ENCODE peak calls at places on chromosomes 11 and 22, in ten cellular contexts. One of them, this sample, is unnamed.

GRCh38 chr11:66268953-66269906 is 791 bp downstream of the RAB1B start:
- DNase-seq in CD4-positive, CD25-positive, alpha-beta regulatory T cell: peak; percentile 55
- DNase-seq in tibial artery: peak; percentile 72
- DNase-seq in aorta: no peak
- DNase-seq in PC-9: no peak
- DNase-seq in psoas muscle: no peak
- DNase-seq in pancreas: no peak
- DNase-seq in sigmoid colon: no peak
- DNase-seq in cardiac muscle cell: peak; percentile 41
- DNase-seq in mesenchymal stem cell: peak; percentile 75
- DNase-seq in this sample: no peak

GRCh38 chr22:24270556-24271405 is at the start of gene SPECC1L:
- DNase-seq in aorta: peak; percentile 98
- DNase-seq in pancreas: peak; percentile 91
- DNase-seq in PC-9: peak; percentile 78
- DNase-seq in psoas muscle: peak; percentile 97
- DNase-seq in CD4-positive, CD25-positive, alpha-beta regulatory T cell: peak; percentile 90
- DNase-seq in tibial artery: peak; percentile 97
- DNase-seq in mesenchymal stem cell: peak; percentile 90
- DNase-seq in sigmoid colon: peak; percentile 98
- DNase-seq in cardiac muscle cell: peak; percentile 97
- DNase-seq in this sample: peak; percentile 91

GRCh38 chr11:27722117-27722844 is 22.0 kb upstream of the BDNF start:
- DNase-seq in aorta: peak; percentile 75
- DNase-seq in CD4-positive, CD25-positive, alpha-beta regulatory T cell: no peak
- DNase-seq in pancreas: no peak
- DNase-seq in psoas muscle: no peak
- DNase-seq in mesenchymal stem cell: peak; percentile 75
- DNase-seq in PC-9: no peak
- DNase-seq in sigmoid colon: no peak
- DNase-seq in tibial artery: no peak
- DNase-seq in cardiac muscle cell: peak; percentile 53
- DNase-seq in this sample: no peak

GRCh38 chr11:70620510-70621184 is 222.3 kb downstream of the CTTN start:
- DNase-seq in pancreas: no peak
- DNase-seq in aorta: no peak
- DNase-seq in psoas muscle: no peak
- DNase-seq in CD4-positive, CD25-positive, alpha-beta regulatory T cell: no peak
- DNase-seq in cardiac muscle cell: no peak
- DNase-seq in PC-9: no peak
- DNase-seq in sigmoid colon: no peak
- DNase-seq in tibial artery: no peak
- DNase-seq in mesenchymal stem cell: no peak
- DNase-seq in this sample: no peak

GRCh38 chr11:123707606-123708205 is 33.8 kb downstream of the ZNF202 start:
- DNase-seq in tibial artery: no peak
- DNase-seq in mesenchymal stem cell: peak; percentile 71
- DNase-seq in PC-9: no peak
- DNase-seq in sigmoid colon: no peak
- DNase-seq in CD4-positive, CD25-positive, alpha-beta regulatory T cell: peak; percentile 53
- DNase-seq in psoas muscle: peak; percentile 25
- DNase-seq in cardiac muscle cell: peak; percentile 78
- DNase-seq in aorta: no peak
- DNase-seq in pancreas: peak; percentile 35
- DNase-seq in this sample: peak; percentile 45

GRCh38 chr22:49278357-49278756 is 549.3 kb downstream of the BRD1 start:
- DNase-seq in mesenchymal stem cell: no peak
- DNase-seq in CD4-positive, CD25-positive, alpha-beta regulatory T cell: no peak
- DNase-seq in aorta: peak; percentile 45
- DNase-seq in sigmoid colon: no peak
- DNase-seq in PC-9: no peak
- DNase-seq in cardiac muscle cell: no peak
- DNase-seq in tibial artery: no peak
- DNase-seq in psoas muscle: no peak
- DNase-seq in pancreas: no peak
- DNase-seq in this sample: no peak

GRCh38 chr11:65739022-65739421 is 18.4 kb upstream of the RNASEH2C start:
- DNase-seq in CD4-positive, CD25-positive, alpha-beta regulatory T cell: no peak
- DNase-seq in sigmoid colon: no peak
- DNase-seq in aorta: no peak
- DNase-seq in pancreas: no peak
- DNase-seq in psoas muscle: no peak
- DNase-seq in cardiac muscle cell: no peak
- DNase-seq in mesenchymal stem cell: no peak
- DNase-seq in tibial artery: no peak
- DNase-seq in PC-9: no peak
- DNase-seq in this sample: no peak

GRCh38 chr11:44004452-44004833 is 43.3 kb upstream of the ACCSL start:
- DNase-seq in pancreas: no peak
- DNase-seq in psoas muscle: no peak
- DNase-seq in mesenchymal stem cell: no peak
- DNase-seq in sigmoid colon: peak; percentile 40
- DNase-seq in CD4-positive, CD25-positive, alpha-beta regulatory T cell: no peak
- DNase-seq in tibial artery: peak; percentile 46
- DNase-seq in aorta: no peak
- DNase-seq in PC-9: no peak
- DNase-seq in cardiac muscle cell: no peak
- DNase-seq in this sample: no peak

DNA sequence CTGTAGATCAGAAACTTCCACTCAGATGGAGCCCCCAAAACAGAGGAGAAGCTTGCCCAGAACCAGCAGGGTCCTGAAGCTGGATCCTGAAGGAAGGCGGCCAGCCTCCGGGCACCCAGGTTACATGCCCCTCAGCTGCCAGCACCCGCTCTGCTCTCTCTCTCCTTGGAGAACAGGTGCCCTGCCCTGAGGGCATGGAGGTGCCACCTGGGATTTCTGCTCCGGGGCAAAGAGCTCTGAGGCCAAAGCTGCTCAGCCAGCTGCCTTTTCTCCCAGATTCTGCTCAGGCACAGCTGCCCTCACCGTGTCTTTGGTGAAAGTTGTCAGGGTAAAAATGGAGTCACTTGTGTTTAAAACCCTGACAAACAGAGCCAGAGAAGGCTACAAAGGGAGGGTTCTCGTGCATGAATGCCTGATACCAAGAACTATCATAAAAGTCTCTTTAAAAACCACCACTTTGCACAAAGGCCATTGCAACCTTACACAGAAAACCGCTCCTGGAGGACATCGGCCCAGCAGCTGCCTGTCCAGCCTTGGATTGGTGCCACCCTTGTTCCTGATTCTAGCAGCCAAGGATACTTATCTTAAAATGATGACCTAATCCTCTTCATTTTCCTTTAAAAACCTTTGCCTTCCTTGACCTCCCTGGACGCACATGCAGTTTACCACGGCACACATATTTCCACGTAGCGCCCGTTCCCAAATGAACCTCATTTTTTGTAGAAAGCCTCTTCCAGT is 140.0 kb downstream of the CACNA1I start:
- DNase-seq in aorta: no peak
- DNase-seq in CD4-positive, CD25-positive, alpha-beta regulatory T cell: no peak
- DNase-seq in pancreas: peak; percentile 64
- DNase-seq in psoas muscle: no peak
- DNase-seq in sigmoid colon: no peak
- DNase-seq in cardiac muscle cell: peak; percentile 57
- DNase-seq in tibial artery: no peak
- DNase-seq in PC-9: no peak
- DNase-seq in mesenchymal stem cell: no peak
- DNase-seq in this sample: no peak
- H3K27me3 ChIP-seq in aorta: no peaks in the 10 kb centered on the region
- H3K27me3 ChIP-seq in CD4-positive, CD25-positive, alpha-beta regulatory T cell: no peaks in the 10 kb centered on the region
- H3K27me3 ChIP-seq in pancreas: no peaks in the 10 kb centered on the region
- H3K27me3 ChIP-seq in psoas muscle: no peaks in the 10 kb centered on the region
- H3K27me3 ChIP-seq in sigmoid colon: no peaks in the 10 kb centered on the region
- H3K27me3 ChIP-seq in cardiac muscle cell: no peaks in the 10 kb centered on the region
- H3K27me3 ChIP-seq in tibial artery: no peaks in the 10 kb centered on the region
- H3K27me3 ChIP-seq in PC-9: peaks cover 82% of the 10 kb centered on the region
- H3K27me3 ChIP-seq in mesenchymal stem cell: peaks cover 57% of the 10 kb centered on the region
- H3K27me3 ChIP-seq in this sample: no peaks in the 10 kb centered on the region

GRCh38 chr11:92141159-92141558 is 83.5 kb upstream of the FAT3 start:
- DNase-seq in aorta: no peak
- DNase-seq in cardiac muscle cell: no peak
- DNase-seq in mesenchymal stem cell: no peak
- DNase-seq in CD4-positive, CD25-positive, alpha-beta regulatory T cell: no peak
- DNase-seq in tibial artery: no peak
- DNase-seq in sigmoid colon: no peak
- DNase-seq in PC-9: peak; percentile 12
- DNase-seq in pancreas: no peak
- DNase-seq in psoas muscle: no peak
- DNase-seq in this sample: no peak

GRCh38 chr11:92141725-92142124 is 82.9 kb upstream of the FAT3 start:
- DNase-seq in psoas muscle: no peak
- DNase-seq in pancreas: no peak
- DNase-seq in tibial artery: no peak
- DNase-seq in cardiac muscle cell: no peak
- DNase-seq in CD4-positive, CD25-positive, alpha-beta regulatory T cell: no peak
- DNase-seq in mesenchymal stem cell: no peak
- DNase-seq in aorta: no peak
- DNase-seq in sigmoid colon: no peak
- DNase-seq in PC-9: peak; percentile 27
- DNase-seq in this sample: no peak

GRCh38 chr11:92140021-92140420 is 84.6 kb upstream of the FAT3 start:
- DNase-seq in PC-9: peak; percentile 33
- DNase-seq in psoas muscle: no peak
- DNase-seq in aorta: no peak
- DNase-seq in CD4-positive, CD25-positive, alpha-beta regulatory T cell: no peak
- DNase-seq in cardiac muscle cell: no peak
- DNase-seq in mesenchymal stem cell: no peak
- DNase-seq in sigmoid colon: no peak
- DNase-seq in tibial artery: no peak
- DNase-seq in pancreas: no peak
- DNase-seq in this sample: no peak

GRCh38 chr11:92131289-92131890 is 93.2 kb upstream of the FAT3 start:
- DNase-seq in CD4-positive, CD25-positive, alpha-beta regulatory T cell: no peak
- DNase-seq in aorta: no peak
- DNase-seq in mesenchymal stem cell: peak; percentile 2
- DNase-seq in PC-9: no peak
- DNase-seq in psoas muscle: no peak
- DNase-seq in sigmoid colon: no peak
- DNase-seq in pancreas: no peak
- DNase-seq in cardiac muscle cell: peak; percentile 58
- DNase-seq in tibial artery: no peak
- DNase-seq in this sample: no peak

DNA sequence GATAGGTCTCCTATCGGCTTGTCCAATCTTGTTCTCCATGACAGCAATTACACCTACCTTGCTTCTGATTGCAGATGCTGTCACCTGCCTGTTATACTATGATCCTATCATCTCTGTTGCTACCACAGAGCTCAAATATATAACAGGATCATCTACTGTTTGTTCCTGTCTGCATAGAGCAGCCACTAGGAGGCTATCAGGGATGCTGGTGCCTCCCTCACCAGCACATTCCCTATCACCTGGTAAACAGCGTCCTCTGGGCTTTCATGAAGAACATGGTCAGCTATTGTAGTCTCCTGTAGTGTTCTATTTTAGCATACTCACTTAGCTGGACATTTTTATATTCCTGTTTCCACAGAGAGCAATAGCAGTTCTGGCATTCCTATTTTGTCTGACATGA is 87.8 kb upstream of the FAT3 start:
- DNase-seq in PC-9: no peak
- DNase-seq in pancreas: no peak
- DNase-seq in tibial artery: no peak
- DNase-seq in CD4-positive, CD25-positive, alpha-beta regulatory T cell: no peak
- DNase-seq in sigmoid colon: no peak
- DNase-seq in aorta: no peak
- DNase-seq in cardiac muscle cell: no peak
- DNase-seq in mesenchymal stem cell: no peak
- DNase-seq in psoas muscle: no peak
- DNase-seq in this sample: no peak
- H3K27me3 ChIP-seq in PC-9: no peaks in the 10 kb centered on the region
- H3K27me3 ChIP-seq in pancreas: no peaks in the 10 kb centered on the region
- H3K27me3 ChIP-seq in tibial artery: no peaks in the 10 kb centered on the region
- H3K27me3 ChIP-seq in CD4-positive, CD25-positive, alpha-beta regulatory T cell: no peaks in the 10 kb centered on the region
- H3K27me3 ChIP-seq in sigmoid colon: no peaks in the 10 kb centered on the region
- H3K27me3 ChIP-seq in aorta: no peaks in the 10 kb centered on the region
- H3K27me3 ChIP-seq in cardiac muscle cell: peaks cover 6% of the 10 kb centered on the region
- H3K27me3 ChIP-seq in mesenchymal stem cell: no peaks in the 10 kb centered on the region
- H3K27me3 ChIP-seq in psoas muscle: no peaks in the 10 kb centered on the region
- H3K27me3 ChIP-seq in this sample: no peaks in the 10 kb centered on the region

DNA sequence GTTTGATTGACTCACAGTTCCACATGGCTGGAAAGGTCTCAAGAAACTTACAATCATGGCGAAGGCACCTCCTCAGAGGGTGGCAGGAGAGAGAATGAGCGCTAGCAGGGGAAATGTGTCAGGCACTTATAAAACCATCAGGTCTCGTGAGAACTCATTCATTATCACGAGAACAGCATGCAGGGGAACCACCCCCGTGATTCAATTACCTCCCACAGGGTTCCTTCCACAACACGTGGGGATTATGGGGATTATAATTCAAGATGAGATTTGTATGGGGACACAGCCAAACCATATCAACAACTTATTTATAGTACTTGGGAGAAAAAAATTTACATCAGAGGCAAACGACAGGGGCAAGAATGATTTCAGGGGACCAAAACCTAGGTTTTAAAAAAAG is 3.0 kb downstream of the ME3 start:
- DNase-seq in sigmoid colon: no peak
- DNase-seq in cardiac muscle cell: no peak
- DNase-seq in CD4-positive, CD25-positive, alpha-beta regulatory T cell: no peak
- DNase-seq in psoas muscle: no peak
- DNase-seq in aorta: no peak
- DNase-seq in mesenchymal stem cell: no peak
- DNase-seq in tibial artery: no peak
- DNase-seq in pancreas: no peak
- DNase-seq in PC-9: no peak
- DNase-seq in this sample: no peak
- H3K27me3 ChIP-seq in sigmoid colon: no peaks in the 10 kb centered on the region
- H3K27me3 ChIP-seq in cardiac muscle cell: peaks cover 58% of the 10 kb centered on the region
- H3K27me3 ChIP-seq in CD4-positive, CD25-positive, alpha-beta regulatory T cell: peaks cover 10% of the 10 kb centered on the region
- H3K27me3 ChIP-seq in psoas muscle: no peaks in the 10 kb centered on the region
- H3K27me3 ChIP-seq in aorta: no peaks in the 10 kb centered on the region
- H3K27me3 ChIP-seq in mesenchymal stem cell: no peaks in the 10 kb centered on the region
- H3K27me3 ChIP-seq in tibial artery: no peaks in the 10 kb centered on the region
- H3K27me3 ChIP-seq in pancreas: no peaks in the 10 kb centered on the region
- H3K27me3 ChIP-seq in PC-9: no peaks in the 10 kb centered on the region
- H3K27me3 ChIP-seq in this sample: no peaks in the 10 kb centered on the region

GRCh38 chr22:32237905-32238304 is 17.2 kb downstream of the SLC5A4 start:
- DNase-seq in CD4-positive, CD25-positive, alpha-beta regulatory T cell: no peak
- DNase-seq in tibial artery: no peak
- DNase-seq in aorta: no peak
- DNase-seq in PC-9: no peak
- DNase-seq in psoas muscle: no peak
- DNase-seq in pancreas: no peak
- DNase-seq in sigmoid colon: no peak
- DNase-seq in cardiac muscle cell: no peak
- DNase-seq in mesenchymal stem cell: no peak
- DNase-seq in this sample: no peak

GRCh38 chr22:32232447-32232846 is 22.7 kb downstream of the SLC5A4 start:
- DNase-seq in pancreas: no peak
- DNase-seq in PC-9: no peak
- DNase-seq in tibial artery: no peak
- DNase-seq in mesenchymal stem cell: no peak
- DNase-seq in cardiac muscle cell: no peak
- DNase-seq in CD4-positive, CD25-positive, alpha-beta regulatory T cell: no peak
- DNase-seq in sigmoid colon: no peak
- DNase-seq in aorta: no peak
- DNase-seq in psoas muscle: no peak
- DNase-seq in this sample: no peak

GRCh38 chr22:32237021-32237420 is 18.1 kb downstream of the SLC5A4 start:
- DNase-seq in tibial artery: no peak
- DNase-seq in psoas muscle: no peak
- DNase-seq in cardiac muscle cell: no peak
- DNase-seq in PC-9: no peak
- DNase-seq in pancreas: no peak
- DNase-seq in mesenchymal stem cell: no peak
- DNase-seq in sigmoid colon: no peak
- DNase-seq in CD4-positive, CD25-positive, alpha-beta regulatory T cell: no peak
- DNase-seq in aorta: no peak
- DNase-seq in this sample: no peak

GRCh38 chr22:32233091-32233490 is 22.1 kb downstream of the SLC5A4 start:
- DNase-seq in aorta: no peak
- DNase-seq in mesenchymal stem cell: no peak
- DNase-seq in pancreas: no peak
- DNase-seq in PC-9: no peak
- DNase-seq in tibial artery: no peak
- DNase-seq in cardiac muscle cell: no peak
- DNase-seq in CD4-positive, CD25-positive, alpha-beta regulatory T cell: no peak
- DNase-seq in sigmoid colon: no peak
- DNase-seq in psoas muscle: no peak
- DNase-seq in this sample: no peak
- H3K27me3 ChIP-seq in aorta: peaks cover 6% of the 10 kb centered on the region
- H3K27me3 ChIP-seq in mesenchymal stem cell: peaks cover 4% of the 10 kb centered on the region
- H3K27me3 ChIP-seq in pancreas: no peaks in the 10 kb centered on the region
- H3K27me3 ChIP-seq in PC-9: peaks cover 100% of the 10 kb centered on the region
- H3K27me3 ChIP-seq in tibial artery: no peaks in the 10 kb centered on the region
- H3K27me3 ChIP-seq in cardiac muscle cell: no peaks in the 10 kb centered on the region
- H3K27me3 ChIP-seq in CD4-positive, CD25-positive, alpha-beta regulatory T cell: no peaks in the 10 kb centered on the region
- H3K27me3 ChIP-seq in sigmoid colon: no peaks in the 10 kb centered on the region
- H3K27me3 ChIP-seq in psoas muscle: no peaks in the 10 kb centered on the region
- H3K27me3 ChIP-seq in this sample: no peaks in the 10 kb centered on the region